ENCODE peak calls at places on chromosome 22, in ten cellular contexts. One of them, this sample, is unnamed. For H3K9me3, the result is how much of the 10 kb centered on the place peaks cover.

GRCh38 chr22:37184380-37184755 is 3.7 kb downstream of the C1QTNF6 start:
- DNase-seq in CD4-positive, alpha-beta T cell: no peak
- DNase-seq in Caco-2: no peak
- DNase-seq in sigmoid colon: no peak
- DNase-seq in right atrium auricular region: no peak
- DNase-seq in CD8-positive, alpha-beta memory T cell: no peak
- DNase-seq in HCT116: no peak
- DNase-seq in mammary epithelial cell: no peak
- DNase-seq in OCI-LY7: no peak
- DNase-seq in adipocyte: no peak
- DNase-seq in this sample: no peak

GRCh38 chr22:36362819-36363377 is 24.9 kb downstream of the MYH9 start:
- DNase-seq in CD4-positive, alpha-beta T cell: no peak
- DNase-seq in Caco-2: no peak
- DNase-seq in sigmoid colon: no peak
- DNase-seq in right atrium auricular region: no peak
- DNase-seq in CD8-positive, alpha-beta memory T cell: no peak
- DNase-seq in HCT116: no peak
- DNase-seq in mammary epithelial cell: peak
- DNase-seq in OCI-LY7: no peak
- DNase-seq in adipocyte: peak
- DNase-seq in this sample: no peak

GRCh38 chr22:37334461-37334858 is 52.2 kb downstream of the CYTH4 start:
- DNase-seq in CD4-positive, alpha-beta T cell: no peak
- DNase-seq in Caco-2: no peak
- DNase-seq in sigmoid colon: no peak
- DNase-seq in right atrium auricular region: no peak
- DNase-seq in CD8-positive, alpha-beta memory T cell: no peak
- DNase-seq in HCT116: no peak
- DNase-seq in mammary epithelial cell: no peak
- DNase-seq in OCI-LY7: no peak
- DNase-seq in adipocyte: no peak
- DNase-seq in this sample: no peak

GRCh38 chr22:39818050-39818449 is 75.5 kb downstream of the ENTHD1 start:
- DNase-seq in CD4-positive, alpha-beta T cell: no peak
- DNase-seq in Caco-2: no peak
- DNase-seq in sigmoid colon: no peak
- DNase-seq in right atrium auricular region: no peak
- DNase-seq in CD8-positive, alpha-beta memory T cell: no peak
- DNase-seq in HCT116: no peak
- DNase-seq in mammary epithelial cell: no peak
- DNase-seq in OCI-LY7: no peak
- DNase-seq in adipocyte: no peak
- DNase-seq in this sample: no peak

GRCh38 chr22:40176921-40177737 is 596 bp upstream of the TNRC6B start:
- DNase-seq in CD4-positive, alpha-beta T cell: peak
- DNase-seq in Caco-2: peak
- DNase-seq in sigmoid colon: no peak
- DNase-seq in right atrium auricular region: no peak
- DNase-seq in CD8-positive, alpha-beta memory T cell: peak
- DNase-seq in HCT116: no peak
- DNase-seq in mammary epithelial cell: peak
- DNase-seq in OCI-LY7: peak
- DNase-seq in adipocyte: peak
- DNase-seq in this sample: peak

GRCh38 chr22:35384567-35384966 is 3.7 kb downstream of the HMOX1 start:
- DNase-seq in CD4-positive, alpha-beta T cell: no peak
- DNase-seq in Caco-2: no peak
- DNase-seq in sigmoid colon: no peak
- DNase-seq in right atrium auricular region: no peak
- DNase-seq in CD8-positive, alpha-beta memory T cell: no peak
- DNase-seq in HCT116: no peak
- DNase-seq in mammary epithelial cell: no peak
- DNase-seq in OCI-LY7: no peak
- DNase-seq in adipocyte: no peak
- DNase-seq in this sample: no peak

GRCh38 chr22:37329239-37330140 is 47.2 kb downstream of the CYTH4 start:
- DNase-seq in CD4-positive, alpha-beta T cell: no peak
- DNase-seq in Caco-2: no peak
- DNase-seq in sigmoid colon: no peak
- DNase-seq in right atrium auricular region: no peak
- DNase-seq in CD8-positive, alpha-beta memory T cell: no peak
- DNase-seq in HCT116: no peak
- DNase-seq in mammary epithelial cell: peak
- DNase-seq in OCI-LY7: no peak
- DNase-seq in adipocyte: no peak
- DNase-seq in this sample: no peak

GRCh38 chr22:43305806-43306205 is 37.4 kb downstream of the SCUBE1 start:
- DNase-seq in CD4-positive, alpha-beta T cell: no peak
- DNase-seq in Caco-2: no peak
- DNase-seq in sigmoid colon: no peak
- DNase-seq in right atrium auricular region: no peak
- DNase-seq in CD8-positive, alpha-beta memory T cell: no peak
- DNase-seq in HCT116: no peak
- DNase-seq in mammary epithelial cell: no peak
- DNase-seq in OCI-LY7: no peak
- DNase-seq in adipocyte: no peak
- DNase-seq in this sample: no peak

GRCh38 chr22:20264614-20265452 is 3.3 kb downstream of the RTN4R start:
- DNase-seq in CD4-positive, alpha-beta T cell: no peak
- DNase-seq in Caco-2: no peak
- DNase-seq in sigmoid colon: no peak
- DNase-seq in right atrium auricular region: no peak
- DNase-seq in CD8-positive, alpha-beta memory T cell: no peak
- DNase-seq in HCT116: no peak
- DNase-seq in mammary epithelial cell: no peak
- DNase-seq in OCI-LY7: no peak
- DNase-seq in adipocyte: no peak
- DNase-seq in this sample: no peak

GRCh38 chr22:25045176-25045575 is 92.7 kb downstream of the KIAA1671 start:
- DNase-seq in CD4-positive, alpha-beta T cell: no peak
- DNase-seq in Caco-2: no peak
- DNase-seq in sigmoid colon: no peak
- DNase-seq in right atrium auricular region: no peak
- DNase-seq in CD8-positive, alpha-beta memory T cell: no peak
- DNase-seq in HCT116: no peak
- DNase-seq in mammary epithelial cell: no peak
- DNase-seq in OCI-LY7: no peak
- DNase-seq in adipocyte: no peak
- DNase-seq in this sample: no peak

GRCh38 chr22:30968924-30969531 is at the start of gene TUG1:
- DNase-seq in CD4-positive, alpha-beta T cell: peak
- DNase-seq in Caco-2: peak
- DNase-seq in sigmoid colon: peak
- DNase-seq in right atrium auricular region: peak
- DNase-seq in CD8-positive, alpha-beta memory T cell: peak
- DNase-seq in HCT116: peak
- DNase-seq in mammary epithelial cell: peak
- DNase-seq in OCI-LY7: peak
- DNase-seq in adipocyte: peak
- DNase-seq in this sample: peak
- H3K9me3 ChIP-seq in CD4-positive, alpha-beta T cell: half or more
- H3K9me3 ChIP-seq in Caco-2: under half
- H3K9me3 ChIP-seq in sigmoid colon: under half
- H3K9me3 ChIP-seq in right atrium auricular region: under half
- H3K9me3 ChIP-seq in CD8-positive, alpha-beta memory T cell: under half
- H3K9me3 ChIP-seq in HCT116: under half
- H3K9me3 ChIP-seq in mammary epithelial cell: under half
- H3K9me3 ChIP-seq in OCI-LY7: under half
- H3K9me3 ChIP-seq in adipocyte: under half
- H3K9me3 ChIP-seq in this sample: under half

GRCh38 chr22:16967453-16968217 is 40.4 kb downstream of the GAB4 start:
- DNase-seq in CD4-positive, alpha-beta T cell: no peak
- DNase-seq in Caco-2: no peak
- DNase-seq in sigmoid colon: no peak
- DNase-seq in right atrium auricular region: no peak
- DNase-seq in CD8-positive, alpha-beta memory T cell: no peak
- DNase-seq in HCT116: no peak
- DNase-seq in mammary epithelial cell: no peak
- DNase-seq in OCI-LY7: no peak
- DNase-seq in adipocyte: no peak
- DNase-seq in this sample: no peak

GRCh38 chr22:16969508-16970327 is 38.3 kb downstream of the GAB4 start:
- DNase-seq in CD4-positive, alpha-beta T cell: no peak
- DNase-seq in Caco-2: no peak
- DNase-seq in sigmoid colon: no peak
- DNase-seq in right atrium auricular region: peak
- DNase-seq in CD8-positive, alpha-beta memory T cell: no peak
- DNase-seq in HCT116: no peak
- DNase-seq in mammary epithelial cell: no peak
- DNase-seq in OCI-LY7: no peak
- DNase-seq in adipocyte: no peak
- DNase-seq in this sample: no peak

GRCh38 chr22:16968218-16968595 is 39.8 kb downstream of the GAB4 start:
- DNase-seq in CD4-positive, alpha-beta T cell: no peak
- DNase-seq in Caco-2: no peak
- DNase-seq in sigmoid colon: no peak
- DNase-seq in right atrium auricular region: peak
- DNase-seq in CD8-positive, alpha-beta memory T cell: no peak
- DNase-seq in HCT116: no peak
- DNase-seq in mammary epithelial cell: no peak
- DNase-seq in OCI-LY7: no peak
- DNase-seq in adipocyte: no peak
- DNase-seq in this sample: no peak

GRCh38 chr22:16972311-16972710 is 35.7 kb downstream of the GAB4 start:
- DNase-seq in CD4-positive, alpha-beta T cell: no peak
- DNase-seq in Caco-2: no peak
- DNase-seq in sigmoid colon: no peak
- DNase-seq in right atrium auricular region: no peak
- DNase-seq in CD8-positive, alpha-beta memory T cell: no peak
- DNase-seq in HCT116: no peak
- DNase-seq in mammary epithelial cell: no peak
- DNase-seq in OCI-LY7: no peak
- DNase-seq in adipocyte: no peak
- DNase-seq in this sample: no peak

DNA sequence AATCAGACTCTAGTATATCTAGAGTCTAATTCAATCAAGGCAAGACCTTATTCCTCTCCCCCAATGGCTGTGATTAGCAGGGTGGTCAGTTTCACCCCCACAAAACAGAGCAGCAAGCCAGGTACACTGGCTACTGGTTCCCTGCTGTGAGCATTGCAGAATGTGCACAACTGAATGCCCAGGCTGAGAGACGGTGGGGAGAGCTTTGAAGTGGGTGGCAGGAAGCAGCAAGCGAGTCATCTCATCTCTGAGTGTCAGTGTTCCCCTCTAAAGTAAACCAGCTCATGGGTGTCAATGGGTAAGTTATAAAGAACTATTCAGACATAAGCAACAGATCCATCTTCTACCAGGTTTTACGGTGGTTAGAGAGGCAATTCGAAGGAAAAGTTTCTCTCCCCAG is 37.6 kb downstream of the GAB4 start:
- DNase-seq in CD4-positive, alpha-beta T cell: no peak
- DNase-seq in Caco-2: no peak
- DNase-seq in sigmoid colon: no peak
- DNase-seq in right atrium auricular region: no peak
- DNase-seq in CD8-positive, alpha-beta memory T cell: no peak
- DNase-seq in HCT116: no peak
- DNase-seq in mammary epithelial cell: no peak
- DNase-seq in OCI-LY7: peak
- DNase-seq in adipocyte: no peak
- DNase-seq in this sample: no peak
- H3K9me3 ChIP-seq in CD4-positive, alpha-beta T cell: under half
- H3K9me3 ChIP-seq in Caco-2: under half
- H3K9me3 ChIP-seq in sigmoid colon: under half
- H3K9me3 ChIP-seq in right atrium auricular region: under half
- H3K9me3 ChIP-seq in CD8-positive, alpha-beta memory T cell: under half
- H3K9me3 ChIP-seq in HCT116: under half
- H3K9me3 ChIP-seq in mammary epithelial cell: under half
- H3K9me3 ChIP-seq in OCI-LY7: under half
- H3K9me3 ChIP-seq in adipocyte: under half
- H3K9me3 ChIP-seq in this sample: under half

GRCh38 chr22:47221840-47222615 is 459.6 kb downstream of the TBC1D22A start:
- DNase-seq in CD4-positive, alpha-beta T cell: no peak
- DNase-seq in Caco-2: no peak
- DNase-seq in sigmoid colon: peak
- DNase-seq in right atrium auricular region: peak
- DNase-seq in CD8-positive, alpha-beta memory T cell: no peak
- DNase-seq in HCT116: no peak
- DNase-seq in mammary epithelial cell: no peak
- DNase-seq in OCI-LY7: no peak
- DNase-seq in adipocyte: no peak
- DNase-seq in this sample: no peak

GRCh38 chr22:47220752-47221151 is 458.3 kb downstream of the TBC1D22A start:
- DNase-seq in CD4-positive, alpha-beta T cell: no peak
- DNase-seq in Caco-2: no peak
- DNase-seq in sigmoid colon: no peak
- DNase-seq in right atrium auricular region: no peak
- DNase-seq in CD8-positive, alpha-beta memory T cell: no peak
- DNase-seq in HCT116: no peak
- DNase-seq in mammary epithelial cell: no peak
- DNase-seq in OCI-LY7: no peak
- DNase-seq in adipocyte: no peak
- DNase-seq in this sample: no peak

GRCh38 chr22:47225931-47226633 is 463.6 kb downstream of the TBC1D22A start:
- DNase-seq in CD4-positive, alpha-beta T cell: no peak
- DNase-seq in Caco-2: no peak
- DNase-seq in sigmoid colon: peak
- DNase-seq in right atrium auricular region: peak
- DNase-seq in CD8-positive, alpha-beta memory T cell: no peak
- DNase-seq in HCT116: no peak
- DNase-seq in mammary epithelial cell: no peak
- DNase-seq in OCI-LY7: no peak
- DNase-seq in adipocyte: no peak
- DNase-seq in this sample: no peak

GRCh38 chr22:47228767-47229166 is 466.3 kb downstream of the TBC1D22A start:
- DNase-seq in CD4-positive, alpha-beta T cell: no peak
- DNase-seq in Caco-2: no peak
- DNase-seq in sigmoid colon: no peak
- DNase-seq in right atrium auricular region: no peak
- DNase-seq in CD8-positive, alpha-beta memory T cell: no peak
- DNase-seq in HCT116: no peak
- DNase-seq in mammary epithelial cell: no peak
- DNase-seq in OCI-LY7: no peak
- DNase-seq in adipocyte: no peak
- DNase-seq in this sample: no peak

GRCh38 chr22:47225080-47225930 is 462.9 kb downstream of the TBC1D22A start:
- DNase-seq in CD4-positive, alpha-beta T cell: no peak
- DNase-seq in Caco-2: no peak
- DNase-seq in sigmoid colon: peak
- DNase-seq in right atrium auricular region: peak
- DNase-seq in CD8-positive, alpha-beta memory T cell: no peak
- DNase-seq in HCT116: no peak
- DNase-seq in mammary epithelial cell: no peak
- DNase-seq in OCI-LY7: no peak
- DNase-seq in adipocyte: no peak
- DNase-seq in this sample: no peak
- H3K9me3 ChIP-seq in CD4-positive, alpha-beta T cell: under half
- H3K9me3 ChIP-seq in Caco-2: under half
- H3K9me3 ChIP-seq in sigmoid colon: under half
- H3K9me3 ChIP-seq in right atrium auricular region: under half
- H3K9me3 ChIP-seq in CD8-positive, alpha-beta memory T cell: under half
- H3K9me3 ChIP-seq in HCT116: under half
- H3K9me3 ChIP-seq in mammary epithelial cell: under half
- H3K9me3 ChIP-seq in OCI-LY7: under half
- H3K9me3 ChIP-seq in adipocyte: under half
- H3K9me3 ChIP-seq in this sample: under half

DNA sequence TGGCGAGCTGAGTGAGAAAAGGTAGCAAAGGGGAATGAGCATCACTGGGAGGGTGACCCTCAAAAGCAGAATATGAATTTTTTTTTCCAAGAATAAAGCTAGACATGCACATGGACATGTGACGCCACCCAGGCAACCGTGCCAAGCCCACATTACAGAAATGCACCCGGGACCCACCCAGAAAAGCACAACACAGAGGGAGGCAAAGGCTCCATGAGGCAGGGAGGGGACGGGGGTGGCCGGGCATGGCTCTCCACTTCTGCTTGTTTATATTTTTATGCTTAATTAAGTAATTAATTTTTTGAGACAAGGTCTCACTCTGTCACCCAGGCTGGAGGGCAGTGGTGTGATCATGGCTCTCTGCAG is 1524.3 kb downstream of the BRD1 start:
- DNase-seq in CD4-positive, alpha-beta T cell: no peak
- DNase-seq in Caco-2: no peak
- DNase-seq in sigmoid colon: no peak
- DNase-seq in right atrium auricular region: peak
- DNase-seq in CD8-positive, alpha-beta memory T cell: no peak
- DNase-seq in HCT116: no peak
- DNase-seq in mammary epithelial cell: no peak
- DNase-seq in OCI-LY7: no peak
- DNase-seq in adipocyte: no peak
- DNase-seq in this sample: no peak
- H3K9me3 ChIP-seq in CD4-positive, alpha-beta T cell: under half
- H3K9me3 ChIP-seq in Caco-2: under half
- H3K9me3 ChIP-seq in sigmoid colon: under half
- H3K9me3 ChIP-seq in right atrium auricular region: under half
- H3K9me3 ChIP-seq in CD8-positive, alpha-beta memory T cell: under half
- H3K9me3 ChIP-seq in HCT116: under half
- H3K9me3 ChIP-seq in mammary epithelial cell: half or more
- H3K9me3 ChIP-seq in OCI-LY7: under half
- H3K9me3 ChIP-seq in adipocyte: under half
- H3K9me3 ChIP-seq in this sample: under half